ENCODE peak calls at places on chromosomes 5 and 9, in six cellular contexts. One of them, this sample, is unnamed.
A peak's percentile ranks its signal among the peaks of the same experiment; 100 is the strongest.

GRCh38 chr5:109299557-109299956 is 110.2 kb downstream of the PJA2 start:
- DNase-seq in tibial nerve: no peak
- DNase-seq in keratinocyte: no peak
- DNase-seq in BE2C: peak; percentile 55
- DNase-seq in fibroblast of mammary gland: no peak
- DNase-seq in heart right ventricle: no peak
- DNase-seq in this sample: no peak

GRCh38 chr5:157516016-157516415 is 56.0 kb downstream of the NIPAL4 start:
- DNase-seq in tibial nerve: no peak
- DNase-seq in keratinocyte: no peak
- DNase-seq in BE2C: no peak
- DNase-seq in fibroblast of mammary gland: peak; percentile 94
- DNase-seq in heart right ventricle: no peak
- DNase-seq in this sample: peak; percentile 88

GRCh38 chr5:102545175-102545574 is 46.4 kb upstream of the SLCO6A1 start:
- DNase-seq in tibial nerve: no peak
- DNase-seq in keratinocyte: no peak
- DNase-seq in BE2C: peak; percentile 75
- DNase-seq in fibroblast of mammary gland: no peak
- DNase-seq in heart right ventricle: no peak
- DNase-seq in this sample: peak; percentile 15

GRCh38 chr9:3235497-3235896 is 290.3 kb downstream of the RFX3 start:
- DNase-seq in tibial nerve: no peak
- DNase-seq in keratinocyte: no peak
- DNase-seq in BE2C: no peak
- DNase-seq in fibroblast of mammary gland: peak; percentile 47
- DNase-seq in heart right ventricle: no peak
- DNase-seq in this sample: peak; percentile 27

GRCh38 chr5:88021141-88021540 is 247.5 kb downstream of the TMEM161B start:
- DNase-seq in tibial nerve: no peak
- DNase-seq in keratinocyte: no peak
- DNase-seq in BE2C: no peak
- DNase-seq in fibroblast of mammary gland: no peak
- DNase-seq in heart right ventricle: no peak
- DNase-seq in this sample: no peak

GRCh38 chr9:120755827-120756434 is 37.3 kb downstream of the FBXW2 start:
- DNase-seq in tibial nerve: peak; percentile 95
- DNase-seq in keratinocyte: peak; percentile 11
- DNase-seq in BE2C: peak; percentile 59
- DNase-seq in fibroblast of mammary gland: peak; percentile 53
- DNase-seq in heart right ventricle: no peak
- DNase-seq in this sample: peak; percentile 71

GRCh38 chr5:132962429-132962928 is 955 bp downstream of the AFF4 start:
- DNase-seq in tibial nerve: peak; percentile 30
- DNase-seq in keratinocyte: no peak
- DNase-seq in BE2C: peak; percentile 39
- DNase-seq in fibroblast of mammary gland: peak; percentile 83
- DNase-seq in heart right ventricle: no peak
- DNase-seq in this sample: peak; percentile 80

GRCh38 chr5:95843733-95844223 is 21.3 kb upstream of the GLRX start:
- DNase-seq in tibial nerve: peak; percentile 59
- DNase-seq in keratinocyte: no peak
- DNase-seq in BE2C: no peak
- DNase-seq in fibroblast of mammary gland: peak; percentile 60
- DNase-seq in heart right ventricle: no peak
- DNase-seq in this sample: peak; percentile 86

GRCh38 chr9:32251539-32251938 is 132.9 kb upstream of the ACO1 start:
- DNase-seq in tibial nerve: peak; percentile 50
- DNase-seq in keratinocyte: no peak
- DNase-seq in BE2C: peak; percentile 66
- DNase-seq in fibroblast of mammary gland: peak; percentile 58
- DNase-seq in heart right ventricle: no peak
- DNase-seq in this sample: peak; percentile 85

GRCh38 chr9:110842169-110842568 is 173.6 kb downstream of the MUSK start:
- DNase-seq in tibial nerve: no peak
- DNase-seq in keratinocyte: no peak
- DNase-seq in BE2C: no peak
- DNase-seq in fibroblast of mammary gland: no peak
- DNase-seq in heart right ventricle: no peak
- DNase-seq in this sample: no peak

GRCh38 chr9:27247756-27248155 is 49.2 kb downstream of the EQTN start:
- DNase-seq in tibial nerve: peak; percentile 28
- DNase-seq in keratinocyte: peak; percentile 9
- DNase-seq in BE2C: peak; percentile 48
- DNase-seq in fibroblast of mammary gland: peak; percentile 56
- DNase-seq in heart right ventricle: no peak
- DNase-seq in this sample: peak; percentile 68

GRCh38 chr9:87498816-87499454 is 1.3 kb downstream of the DAPK1 start:
- DNase-seq in tibial nerve: no peak
- DNase-seq in keratinocyte: no peak
- DNase-seq in BE2C: peak; percentile 29
- DNase-seq in fibroblast of mammary gland: no peak
- DNase-seq in heart right ventricle: no peak
- DNase-seq in this sample: no peak

GRCh38 chr5:31236339-31236738 is 42.9 kb downstream of the CDH6 start:
- DNase-seq in tibial nerve: no peak
- DNase-seq in keratinocyte: no peak
- DNase-seq in BE2C: no peak
- DNase-seq in fibroblast of mammary gland: no peak
- DNase-seq in heart right ventricle: no peak
- DNase-seq in this sample: no peak

GRCh38 chr5:31235381-31235780 is 41.9 kb downstream of the CDH6 start:
- DNase-seq in tibial nerve: no peak
- DNase-seq in keratinocyte: no peak
- DNase-seq in BE2C: no peak
- DNase-seq in fibroblast of mammary gland: no peak
- DNase-seq in heart right ventricle: no peak
- DNase-seq in this sample: no peak

GRCh38 chr5:31232273-31232888 is 38.9 kb downstream of the CDH6 start:
- DNase-seq in tibial nerve: no peak
- DNase-seq in keratinocyte: no peak
- DNase-seq in BE2C: peak; percentile 41
- DNase-seq in fibroblast of mammary gland: peak; percentile 54
- DNase-seq in heart right ventricle: no peak
- DNase-seq in this sample: peak; percentile 73

GRCh38 chr5:31238497-31238896 is 45.0 kb downstream of the CDH6 start:
- DNase-seq in tibial nerve: no peak
- DNase-seq in keratinocyte: no peak
- DNase-seq in BE2C: no peak
- DNase-seq in fibroblast of mammary gland: no peak
- DNase-seq in heart right ventricle: no peak
- DNase-seq in this sample: no peak

DNA sequence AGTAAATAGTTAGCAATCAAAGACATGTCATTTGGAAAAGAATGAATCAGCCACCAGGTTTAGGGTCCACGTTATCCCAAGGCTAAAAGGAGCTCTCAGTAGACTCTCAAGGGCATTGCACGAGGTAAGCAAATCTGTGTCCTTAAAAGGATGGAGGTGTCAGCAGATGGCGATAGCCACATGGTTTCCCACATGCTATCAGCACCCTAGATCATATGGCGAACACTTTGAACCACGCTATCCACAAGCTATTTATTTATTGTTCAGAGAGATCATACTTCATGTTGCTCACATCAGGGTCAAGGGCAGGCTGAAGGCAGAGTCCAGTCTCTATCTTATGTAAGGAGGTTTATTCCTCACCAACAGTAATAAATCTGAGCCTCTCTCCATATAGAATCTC is 43.7 kb downstream of the CDH6 start:
- DNase-seq in tibial nerve: no peak
- DNase-seq in keratinocyte: no peak
- DNase-seq in BE2C: peak; percentile 24
- DNase-seq in fibroblast of mammary gland: peak; percentile 21
- DNase-seq in heart right ventricle: no peak
- DNase-seq in this sample: peak; percentile 7
- TF ChIP-seq CTCF in tibial nerve: no peak
- TF ChIP-seq CTCF in keratinocyte: peak; percentile 20
- TF ChIP-seq CTCF in BE2C: peak; percentile 42
- TF ChIP-seq CTCF in fibroblast of mammary gland: peak; percentile 8
- TF ChIP-seq CTCF in heart right ventricle: no peak
- TF ChIP-seq CTCF in this sample: no peak

GRCh38 chr5:31663519-31663918 is 24.6 kb downstream of the PDZD2 start:
- DNase-seq in tibial nerve: peak; percentile 46
- DNase-seq in keratinocyte: no peak
- DNase-seq in BE2C: no peak
- DNase-seq in fibroblast of mammary gland: peak; percentile 86
- DNase-seq in heart right ventricle: no peak
- DNase-seq in this sample: peak; percentile 13

GRCh38 chr5:31661257-31661656 is 22.3 kb downstream of the PDZD2 start:
- DNase-seq in tibial nerve: no peak
- DNase-seq in keratinocyte: no peak
- DNase-seq in BE2C: no peak
- DNase-seq in fibroblast of mammary gland: no peak
- DNase-seq in heart right ventricle: no peak
- DNase-seq in this sample: no peak

GRCh38 chr5:31664566-31664965 is 25.6 kb downstream of the PDZD2 start:
- DNase-seq in tibial nerve: no peak
- DNase-seq in keratinocyte: no peak
- DNase-seq in BE2C: peak; percentile 53
- DNase-seq in fibroblast of mammary gland: peak; percentile 37
- DNase-seq in heart right ventricle: no peak
- DNase-seq in this sample: peak; percentile 59
- TF ChIP-seq CTCF in tibial nerve: no peak
- TF ChIP-seq CTCF in keratinocyte: peak; percentile 24
- TF ChIP-seq CTCF in BE2C: peak; percentile 85
- TF ChIP-seq CTCF in fibroblast of mammary gland: peak; percentile 22
- TF ChIP-seq CTCF in heart right ventricle: no peak
- TF ChIP-seq CTCF in this sample: no peak

DNA sequence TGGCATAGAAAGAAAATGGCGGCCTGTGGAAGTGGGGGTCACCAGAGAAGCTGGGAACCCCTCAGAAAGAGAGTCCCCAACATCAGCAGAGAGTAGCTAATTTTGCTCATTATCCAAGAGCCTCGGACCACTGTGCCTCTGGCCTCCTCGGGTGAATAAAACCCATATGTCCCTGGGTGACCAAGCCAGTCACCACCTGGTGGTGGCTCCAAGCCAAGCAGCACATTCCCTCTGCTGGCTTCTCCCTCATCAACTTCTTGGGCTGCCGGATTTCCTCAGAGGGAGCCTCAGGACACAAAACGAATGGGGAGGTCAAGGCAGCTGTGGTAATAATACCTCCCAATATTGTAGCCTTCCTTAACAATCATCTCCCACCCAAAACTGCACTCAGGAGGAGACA is 242.5 kb downstream of the NFIB start:
- DNase-seq in tibial nerve: no peak
- DNase-seq in keratinocyte: no peak
- DNase-seq in BE2C: peak; percentile 40
- DNase-seq in fibroblast of mammary gland: no peak
- DNase-seq in heart right ventricle: no peak
- DNase-seq in this sample: no peak
- TF ChIP-seq CTCF in tibial nerve: no peak
- TF ChIP-seq CTCF in keratinocyte: no peak
- TF ChIP-seq CTCF in BE2C: peak; percentile 52
- TF ChIP-seq CTCF in fibroblast of mammary gland: no peak
- TF ChIP-seq CTCF in heart right ventricle: no peak
- TF ChIP-seq CTCF in this sample: no peak

DNA sequence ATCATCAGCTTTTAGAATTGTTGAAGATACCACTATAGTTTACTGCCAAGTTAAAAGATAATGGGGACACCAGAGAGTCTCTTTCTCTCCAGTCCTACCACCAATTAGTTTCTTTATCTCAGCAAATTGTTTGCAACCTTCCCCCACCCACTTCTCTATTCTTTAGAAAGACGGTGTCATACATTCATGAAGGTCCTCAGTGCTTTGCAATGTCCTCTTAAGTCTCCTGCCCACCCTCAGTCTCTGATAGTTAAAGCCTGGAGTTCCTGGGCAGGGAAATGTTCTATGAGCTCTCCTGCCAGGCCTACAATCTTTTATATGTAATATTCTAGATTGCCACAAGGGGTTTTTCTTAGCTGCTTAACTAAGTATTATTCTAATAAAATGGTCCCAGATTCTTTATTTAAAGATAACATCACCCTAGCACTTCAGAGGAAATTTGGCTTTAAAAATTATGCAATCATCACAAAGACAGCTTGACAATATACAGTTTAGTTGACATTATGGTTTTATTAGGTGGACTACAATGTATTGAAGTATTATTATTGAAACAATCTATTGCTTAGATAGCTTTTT is 509.2 kb downstream of the CSNK1G3 start:
- DNase-seq in tibial nerve: no peak
- DNase-seq in keratinocyte: no peak
- DNase-seq in BE2C: no peak
- DNase-seq in fibroblast of mammary gland: peak; percentile 1
- DNase-seq in heart right ventricle: no peak
- DNase-seq in this sample: no peak
- TF ChIP-seq CTCF in tibial nerve: no peak
- TF ChIP-seq CTCF in keratinocyte: no peak
- TF ChIP-seq CTCF in BE2C: peak; percentile 5
- TF ChIP-seq CTCF in fibroblast of mammary gland: no peak
- TF ChIP-seq CTCF in heart right ventricle: no peak
- TF ChIP-seq CTCF in this sample: no peak

DNA sequence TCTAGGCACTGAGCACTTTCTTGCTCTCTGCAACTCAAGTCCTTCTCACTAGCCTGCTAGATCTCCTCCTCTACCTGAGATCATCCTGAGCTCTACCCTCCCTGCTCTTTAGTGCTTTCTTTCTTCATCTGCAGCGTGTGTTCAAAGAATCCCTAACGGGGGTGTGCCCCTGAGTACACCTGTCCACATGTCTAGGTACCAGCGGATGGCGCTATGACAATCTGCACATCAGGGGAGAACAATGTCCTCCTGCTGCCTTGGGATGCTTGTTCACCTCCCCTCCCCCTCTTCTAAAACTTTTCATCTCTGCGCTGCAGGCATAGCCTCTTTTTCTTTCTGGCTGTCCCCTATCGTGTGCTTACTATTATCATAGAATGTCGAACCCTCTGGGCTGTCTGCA is 42.7 kb downstream of the PTPN3 start:
- DNase-seq in tibial nerve: no peak
- DNase-seq in keratinocyte: no peak
- DNase-seq in BE2C: no peak
- DNase-seq in fibroblast of mammary gland: no peak
- DNase-seq in heart right ventricle: no peak
- DNase-seq in this sample: no peak
- TF ChIP-seq CTCF in tibial nerve: no peak
- TF ChIP-seq CTCF in keratinocyte: no peak
- TF ChIP-seq CTCF in BE2C: no peak
- TF ChIP-seq CTCF in fibroblast of mammary gland: no peak
- TF ChIP-seq CTCF in heart right ventricle: no peak
- TF ChIP-seq CTCF in this sample: no peak

DNA sequence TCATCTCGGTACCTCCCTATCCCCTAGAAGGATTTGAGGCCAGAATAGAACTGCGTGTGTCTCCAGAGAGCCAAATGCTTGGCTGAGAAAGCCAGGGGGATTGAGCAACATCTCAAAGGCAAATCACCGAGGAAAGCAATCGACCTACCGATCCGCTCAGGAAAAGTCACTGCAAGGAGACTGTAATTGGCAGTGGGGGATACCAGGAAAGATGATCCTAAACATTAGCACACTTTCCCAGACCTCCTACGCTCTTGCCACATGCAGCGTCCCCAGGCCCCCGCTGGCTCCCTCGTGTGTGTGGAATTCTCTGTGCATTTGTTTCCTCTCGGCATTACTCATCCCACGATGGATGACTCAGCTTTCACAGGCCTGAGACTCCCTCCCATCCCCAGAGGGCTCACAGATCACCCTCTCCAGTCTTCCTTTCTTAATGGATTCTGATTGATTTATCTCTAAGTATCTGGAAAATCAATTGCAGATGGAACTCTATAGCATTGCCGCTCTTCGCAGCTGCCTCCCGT is 82.2 kb upstream of the ICE1 start:
- DNase-seq in tibial nerve: peak; percentile 49
- DNase-seq in keratinocyte: no peak
- DNase-seq in BE2C: peak; percentile 96
- DNase-seq in fibroblast of mammary gland: peak; percentile 99
- DNase-seq in heart right ventricle: peak; percentile 40
- DNase-seq in this sample: peak; percentile 97
- TF ChIP-seq CTCF in tibial nerve: peak; percentile 44
- TF ChIP-seq CTCF in keratinocyte: peak; percentile 85
- TF ChIP-seq CTCF in BE2C: peak; percentile 80
- TF ChIP-seq CTCF in fibroblast of mammary gland: peak; percentile 70
- TF ChIP-seq CTCF in heart right ventricle: peak; percentile 40
- TF ChIP-seq CTCF in this sample: peak; percentile 59

GRCh38 chr5:60010328-60010727 is 116.8 kb upstream of the PDE4D start:
- DNase-seq in tibial nerve: no peak
- DNase-seq in keratinocyte: no peak
- DNase-seq in BE2C: no peak
- DNase-seq in fibroblast of mammary gland: no peak
- DNase-seq in heart right ventricle: no peak
- DNase-seq in this sample: peak; percentile 6
- TF ChIP-seq CTCF in tibial nerve: no peak
- TF ChIP-seq CTCF in keratinocyte: peak; percentile 8
- TF ChIP-seq CTCF in BE2C: peak; percentile 33
- TF ChIP-seq CTCF in fibroblast of mammary gland: no peak
- TF ChIP-seq CTCF in heart right ventricle: no peak
- TF ChIP-seq CTCF in this sample: peak; percentile 6

This sample was measured in MCF 10A.